ENCODE peak calls at places on chromosomes 7 and 10, in eight cellular contexts. C, N, W, Z, J, O, L and I are unnamed samples.

GRCh38 chr7:149856583-149856982 is 17.2 kb upstream of the ATP6V0E2 start:
- DNase-seq in N (no peak), L (no peak), Z (no peak), W (no peak), O (no peak), C (no peak), J (no peak), I (no peak)

GRCh38 chr7:149845257-149845980 is 7.2 kb downstream of the ZNF862 start:
- DNase-seq in N (no peak), O (no peak), J (peak; percentile 31), C (no peak), W (no peak), Z (no peak), L (no peak), I (no peak)

GRCh38 chr10:62450905-62451605 is 76.9 kb downstream of the ZNF365 start:
- DNase-seq in Z (no peak), O (no peak), L (no peak), W (no peak), N (no peak), C (no peak), J (no peak), I (no peak)

GRCh38 chr7:115561341-115562110 is 469.0 kb downstream of the TFEC start:
- DNase-seq in Z (no peak), C (peak; percentile 84), N (no peak), O (no peak), J (peak; percentile 93), L (no peak), W (no peak), I (no peak)

GRCh38 chr7:8277394-8277982 is 15.5 kb upstream of the ICA1 start:
- DNase-seq in O (no peak), L (no peak), J (no peak), C (peak; percentile 61), W (no peak), N (peak; percentile 24), Z (no peak), I (peak; percentile 39)

GRCh38 chr7:157817433-157817832 is 480.6 kb downstream of the DNAJB6 start:
- DNase-seq in N (no peak), O (no peak), C (no peak), L (no peak), J (no peak), Z (no peak), W (no peak), I (no peak)

GRCh38 chr10:31644931-31645633 is 283.5 kb downstream of the ARHGAP12 start:
- DNase-seq in O (no peak), Z (no peak), N (no peak), L (no peak), C (no peak), J (no peak), W (no peak), I (no peak)

GRCh38 chr7:99669782-99670181 is 10.0 kb downstream of the CYP3A5 start:
- DNase-seq in C (no peak), O (no peak), W (no peak), L (no peak), N (no peak), J (no peak), Z (no peak), I (no peak)

GRCh38 chr7:80403686-80404241 is 108.1 kb downstream of the GNAT3 start:
- DNase-seq in Z (no peak), N (no peak), C (no peak), J (peak; percentile 25), O (no peak), L (no peak), W (no peak), I (no peak)

GRCh38 chr7:131190146-131190545 is 137.5 kb upstream of the MKLN1 start:
- DNase-seq in J (no peak), W (no peak), N (peak; percentile 25), O (no peak), L (no peak), Z (no peak), C (no peak), I (no peak)

GRCh38 chr7:44224216-44224950 is 23.6 kb downstream of the YKT6 start:
- DNase-seq in N (no peak), W (peak; percentile 20), J (no peak), O (peak; percentile 61), C (no peak), Z (no peak), L (no peak), I (no peak)

GRCh38 chr10:103661198-103661950 is 167.9 kb downstream of the NEURL1 start:
- DNase-seq in C (no peak), Z (peak; percentile 38), J (peak; percentile 92), N (peak; percentile 91), L (no peak), W (peak; percentile 46), O (peak; percentile 81), I (no peak)

GRCh38 chr7:38686888-38687287 is 55.7 kb upstream of the AMPH start:
- DNase-seq in J (peak; percentile 65), L (no peak), N (no peak), Z (no peak), C (no peak), W (no peak), O (no peak), I (no peak)

GRCh38 chr7:3937146-3937545 is 636.1 kb downstream of the SDK1 start:
- DNase-seq in W (no peak), L (no peak), N (no peak), C (no peak), O (no peak), Z (no peak), J (no peak), I (no peak)

GRCh38 chr10:86346169-86346793 is 20.3 kb downstream of the GRID1 start:
- DNase-seq in W (peak; percentile 47), N (no peak), Z (no peak), L (no peak), J (no peak), C (no peak), O (no peak), I (no peak)

GRCh38 chr10:74586088-74586585 is 240.3 kb upstream of the KAT6B start:
- DNase-seq in W (no peak), C (no peak), N (peak; percentile 26), L (no peak), J (no peak), O (no peak), Z (no peak), I (peak; percentile 20)

GRCh38 chr7:157276731-157277562 is 59.9 kb upstream of the DNAJB6 start:
- DNase-seq in L (no peak), Z (no peak), N (peak; percentile 85), C (no peak), O (peak; percentile 80), W (no peak), J (peak; percentile 53), I (peak; percentile 64)

GRCh38 chr7:66281678-66282593 is 76.8 kb downstream of the TPST1 start:
- DNase-seq in O (peak; percentile 34), W (no peak), N (peak; percentile 63), J (peak; percentile 95), C (peak; percentile 98), Z (no peak), L (no peak), I (peak; percentile 40)

GRCh38 chr7:74371381-74372059 is 82.2 kb upstream of the GTF2IRD1 start:
- DNase-seq in O (no peak), L (no peak), N (peak; percentile 45), Z (peak; percentile 51), C (no peak), J (peak; percentile 21), W (no peak), I (peak; percentile 56)

GRCh38 chr10:32981760-32982159 is 23.7 kb upstream of the ITGB1 start:
- DNase-seq in O (no peak), Z (no peak), C (peak; percentile 65), J (peak; percentile 93), L (no peak), N (no peak), W (no peak), I (no peak)

GRCh38 chr10:47079177-47079580 is 168.0 kb downstream of the PTPN20 start:
- DNase-seq in J (peak; percentile 39), O (no peak), N (no peak), L (no peak), Z (no peak), W (no peak), C (no peak), I (no peak)

GRCh38 chr7:151415375-151416112 is 5.7 kb upstream of the WDR86 start:
- DNase-seq in Z (no peak), N (no peak), O (no peak), J (peak; percentile 76), L (peak; percentile 89), W (no peak), C (no peak), I (no peak)

GRCh38 chr10:61835069-61835908 is 66.2 kb upstream of the ARID5B start:
- DNase-seq in N (peak; percentile 80), Z (peak; percentile 5), L (no peak), O (no peak), J (peak; percentile 87), W (no peak), C (peak; percentile 81), I (peak; percentile 26)

GRCh38 chr7:143480501-143480900 is 2.8 kb downstream of the TAS2R41 start:
- DNase-seq in J (no peak), O (no peak), N (peak; percentile 17), Z (no peak), C (no peak), W (no peak), L (no peak), I (no peak)